ENCODE peak calls at places on chromosomes 6 and 20, in nine cellular contexts. P is activated CD8-positive, alpha-beta memory T cell treated with anti-CD3 and anti-CD28 coated beads for 1 hour; R is astrocyte; D is RWPE1; Z is activated T-cell treated with anti-CD3 and anti-CD28 coated beads, Interleukin-2, amount 50 U/mL, for 24 hours; L is occipital lobe; X is GM12864; E is HCT116; B is lower leg skin. T is an unnamed sample.

GRCh38 chr6:41037107-41037900 is 1.7 kb downstream of the UNC5CL start:
- DNase-seq in L (peak; percentile 36), D (no peak), X (no peak), E (no peak), Z (no peak), R (peak; percentile 12), P (no peak), B (no peak), T (no peak)

GRCh38 chr6:30685157-30685976 is 1.1 kb downstream of the PPP1R18 start:
- DNase-seq in R (no peak), X (no peak), D (no peak), E (no peak), B (no peak), P (no peak), L (no peak), Z (peak; percentile 63), T (no peak)

GRCh38 chr6:113057567-113058053 is 710.5 kb downstream of the RFPL4B start:
- DNase-seq in L (no peak), Z (no peak), X (no peak), D (no peak), E (no peak), P (no peak), B (no peak), R (peak; percentile 12), T (no peak)

GRCh38 chr6:109515781-109516409 is 32.9 kb upstream of the ZBTB24 start:
- DNase-seq in L (no peak), B (no peak), P (no peak), R (peak; percentile 7), X (no peak), Z (no peak), D (no peak), E (no peak), T (no peak)

GRCh38 chr20:59412896-59413295 is 112.5 kb downstream of the EDN3 start:
- DNase-seq in B (no peak), D (no peak), E (no peak), Z (no peak), L (no peak), R (no peak), X (no peak), P (no peak), T (no peak)

GRCh38 chr20:3808141-3808479 is 12.0 kb downstream of the CDC25B start:
- DNase-seq in X (no peak), R (peak; percentile 89), B (peak; percentile 93), L (peak; percentile 35), Z (no peak), D (peak; percentile 86), P (no peak), E (peak; percentile 80), T (peak; percentile 92)

GRCh38 chr20:24066075-24066700 is 77.6 kb upstream of the GGTLC1 start:
- DNase-seq in E (no peak), L (no peak), B (no peak), D (no peak), P (no peak), X (no peak), Z (no peak), R (no peak), T (no peak)

GRCh38 chr6:89793586-89793985 is 26.0 kb downstream of the MDN1 start:
- DNase-seq in P (no peak), R (peak; percentile 6), X (no peak), D (no peak), Z (no peak), E (no peak), B (no peak), L (no peak), T (no peak)

GRCh38 chr6:133502451-133503259 is 261.5 kb downstream of the EYA4 start:
- DNase-seq in B (peak; percentile 17), R (peak; percentile 97), L (no peak), E (no peak), Z (no peak), D (no peak), X (no peak), P (no peak), T (no peak)

GRCh38 chr6:1623769-1624070 is 14.0 kb downstream of the FOXC1 start:
- DNase-seq in B (no peak), D (no peak), E (no peak), R (no peak), X (no peak), Z (no peak), P (no peak), L (no peak), T (no peak)

GRCh38 chr20:14550655-14551054 is 213.2 kb upstream of the FLRT3 start:
- DNase-seq in E (no peak), P (no peak), L (no peak), R (no peak), Z (no peak), X (no peak), B (no peak), D (no peak), T (no peak)

GRCh38 chr20:19786311-19786710 is 28.3 kb downstream of the RIN2 start:
- DNase-seq in B (peak; percentile 47), E (no peak), Z (no peak), D (peak; percentile 51), L (no peak), R (peak; percentile 98), P (no peak), X (no peak), T (no peak)

GRCh38 chr6:104986625-104987024 is 29.7 kb downstream of the LIN28B start:
- DNase-seq in P (no peak), E (no peak), D (no peak), Z (no peak), R (no peak), B (no peak), L (no peak), X (no peak), T (no peak)

GRCh38 chr6:89986650-89987074 is 92.4 kb downstream of the GJA10 start:
- DNase-seq in R (peak; percentile 89), L (no peak), D (no peak), X (no peak), P (no peak), Z (no peak), E (no peak), B (no peak), T (no peak)

GRCh38 chr6:129370268-129370916 is 339.6 kb downstream of the ARHGAP18 start:
- DNase-seq in D (peak; percentile 21), Z (peak; percentile 44), X (no peak), R (peak; percentile 30), L (no peak), B (peak; percentile 42), E (peak; percentile 45), P (peak; percentile 11), T (peak; percentile 79)

GRCh38 chr6:139955366-139956155 is 581.1 kb upstream of the CITED2 start:
- DNase-seq in D (no peak), E (no peak), Z (no peak), X (no peak), L (no peak), R (no peak), P (no peak), B (no peak), T (no peak)

GRCh38 chr6:119028106-119028505 is 50.4 kb downstream of the FAM184A start:
- DNase-seq in X (no peak), D (no peak), E (no peak), L (no peak), Z (no peak), B (no peak), R (no peak), P (no peak), T (no peak)

GRCh38 chr6:83615025-83615999 is 93.6 kb downstream of the SNAP91 start:
- DNase-seq in Z (no peak), D (peak; percentile 21), B (no peak), X (peak; percentile 3), E (peak; percentile 47), L (no peak), P (no peak), R (peak; percentile 21), T (peak; percentile 45)